ENCODE peak calls at places on chromosome 17, in ten cellular contexts. One of them, this sample, is unnamed.
A peak's percentile ranks its signal among the peaks of the same experiment; 100 is the strongest.

GRCh38 chr17:41522301-41523224 is 3.9 kb upstream of the KRT15 start:
- DNase-seq in stomach: no peak
- DNase-seq in cardiac muscle cell: no peak
- DNase-seq in effector memory CD4-positive, alpha-beta T cell: no peak
- DNase-seq in CD4-positive, alpha-beta memory T cell: no peak
- DNase-seq in neuronal stem cell: no peak
- DNase-seq in GM23338: peak; percentile 18
- DNase-seq in mesendoderm: no peak
- DNase-seq in body of pancreas: no peak
- DNase-seq in psoas muscle: no peak
- DNase-seq in this sample: no peak

GRCh38 chr17:59311051-59311468 is 20.4 kb upstream of the YPEL2 start:
- DNase-seq in CD4-positive, alpha-beta memory T cell: peak; percentile 66
- DNase-seq in stomach: peak; percentile 43
- DNase-seq in body of pancreas: peak; percentile 70
- DNase-seq in cardiac muscle cell: peak; percentile 77
- DNase-seq in effector memory CD4-positive, alpha-beta T cell: no peak
- DNase-seq in neuronal stem cell: peak; percentile 57
- DNase-seq in mesendoderm: peak; percentile 70
- DNase-seq in psoas muscle: no peak
- DNase-seq in GM23338: peak; percentile 80
- DNase-seq in this sample: peak; percentile 37

GRCh38 chr17:66313995-66314659 is 11.7 kb downstream of the PRKCA start:
- DNase-seq in CD4-positive, alpha-beta memory T cell: no peak
- DNase-seq in stomach: no peak
- DNase-seq in effector memory CD4-positive, alpha-beta T cell: no peak
- DNase-seq in psoas muscle: no peak
- DNase-seq in neuronal stem cell: no peak
- DNase-seq in body of pancreas: no peak
- DNase-seq in mesendoderm: no peak
- DNase-seq in GM23338: no peak
- DNase-seq in cardiac muscle cell: no peak
- DNase-seq in this sample: no peak

GRCh38 chr17:28997811-28998210 is 8.0 kb downstream of the SEZ6 start:
- DNase-seq in mesendoderm: no peak
- DNase-seq in body of pancreas: no peak
- DNase-seq in psoas muscle: no peak
- DNase-seq in neuronal stem cell: no peak
- DNase-seq in stomach: no peak
- DNase-seq in GM23338: no peak
- DNase-seq in cardiac muscle cell: no peak
- DNase-seq in CD4-positive, alpha-beta memory T cell: no peak
- DNase-seq in effector memory CD4-positive, alpha-beta T cell: no peak
- DNase-seq in this sample: no peak

GRCh38 chr17:13204607-13205237 is 186.9 kb upstream of the ELAC2 start:
- DNase-seq in mesendoderm: peak; percentile 34
- DNase-seq in stomach: no peak
- DNase-seq in psoas muscle: no peak
- DNase-seq in cardiac muscle cell: no peak
- DNase-seq in neuronal stem cell: no peak
- DNase-seq in body of pancreas: no peak
- DNase-seq in effector memory CD4-positive, alpha-beta T cell: no peak
- DNase-seq in GM23338: no peak
- DNase-seq in CD4-positive, alpha-beta memory T cell: no peak
- DNase-seq in this sample: no peak

GRCh38 chr17:31408586-31408985 is 17.1 kb downstream of the RAB11FIP4 start:
- DNase-seq in CD4-positive, alpha-beta memory T cell: no peak
- DNase-seq in effector memory CD4-positive, alpha-beta T cell: no peak
- DNase-seq in psoas muscle: no peak
- DNase-seq in GM23338: no peak
- DNase-seq in neuronal stem cell: no peak
- DNase-seq in body of pancreas: no peak
- DNase-seq in cardiac muscle cell: no peak
- DNase-seq in stomach: no peak
- DNase-seq in mesendoderm: no peak
- DNase-seq in this sample: no peak

GRCh38 chr17:2157081-2157480 is 102.2 kb downstream of the HIC1 start:
- DNase-seq in cardiac muscle cell: no peak
- DNase-seq in neuronal stem cell: no peak
- DNase-seq in CD4-positive, alpha-beta memory T cell: no peak
- DNase-seq in effector memory CD4-positive, alpha-beta T cell: no peak
- DNase-seq in GM23338: no peak
- DNase-seq in psoas muscle: peak; percentile 36
- DNase-seq in stomach: no peak
- DNase-seq in body of pancreas: peak; percentile 52
- DNase-seq in mesendoderm: no peak
- DNase-seq in this sample: no peak

GRCh38 chr17:73539176-73539575 is 105.1 kb downstream of the SDK2 start:
- DNase-seq in psoas muscle: no peak
- DNase-seq in effector memory CD4-positive, alpha-beta T cell: no peak
- DNase-seq in CD4-positive, alpha-beta memory T cell: no peak
- DNase-seq in neuronal stem cell: no peak
- DNase-seq in body of pancreas: no peak
- DNase-seq in GM23338: no peak
- DNase-seq in cardiac muscle cell: no peak
- DNase-seq in mesendoderm: no peak
- DNase-seq in stomach: no peak
- DNase-seq in this sample: no peak

GRCh38 chr17:56751145-56751743 is 82.5 kb downstream of the C17orf67 start:
- DNase-seq in GM23338: peak; percentile 5
- DNase-seq in mesendoderm: no peak
- DNase-seq in cardiac muscle cell: no peak
- DNase-seq in psoas muscle: no peak
- DNase-seq in body of pancreas: no peak
- DNase-seq in neuronal stem cell: no peak
- DNase-seq in CD4-positive, alpha-beta memory T cell: no peak
- DNase-seq in effector memory CD4-positive, alpha-beta T cell: no peak
- DNase-seq in stomach: no peak
- DNase-seq in this sample: no peak

GRCh38 chr17:56752263-56752662 is 81.5 kb downstream of the C17orf67 start:
- DNase-seq in stomach: no peak
- DNase-seq in psoas muscle: no peak
- DNase-seq in mesendoderm: no peak
- DNase-seq in body of pancreas: no peak
- DNase-seq in GM23338: no peak
- DNase-seq in effector memory CD4-positive, alpha-beta T cell: no peak
- DNase-seq in neuronal stem cell: no peak
- DNase-seq in cardiac muscle cell: no peak
- DNase-seq in CD4-positive, alpha-beta memory T cell: no peak
- DNase-seq in this sample: no peak

GRCh38 chr17:56756536-56756935 is 77.2 kb downstream of the C17orf67 start:
- DNase-seq in cardiac muscle cell: no peak
- DNase-seq in psoas muscle: no peak
- DNase-seq in neuronal stem cell: no peak
- DNase-seq in CD4-positive, alpha-beta memory T cell: no peak
- DNase-seq in effector memory CD4-positive, alpha-beta T cell: no peak
- DNase-seq in mesendoderm: no peak
- DNase-seq in stomach: no peak
- DNase-seq in GM23338: no peak
- DNase-seq in body of pancreas: no peak
- DNase-seq in this sample: no peak

GRCh38 chr17:56755310-56755709 is 78.4 kb downstream of the C17orf67 start:
- DNase-seq in effector memory CD4-positive, alpha-beta T cell: no peak
- DNase-seq in body of pancreas: no peak
- DNase-seq in psoas muscle: no peak
- DNase-seq in cardiac muscle cell: no peak
- DNase-seq in mesendoderm: no peak
- DNase-seq in neuronal stem cell: no peak
- DNase-seq in GM23338: no peak
- DNase-seq in stomach: no peak
- DNase-seq in CD4-positive, alpha-beta memory T cell: no peak
- DNase-seq in this sample: no peak

DNA sequence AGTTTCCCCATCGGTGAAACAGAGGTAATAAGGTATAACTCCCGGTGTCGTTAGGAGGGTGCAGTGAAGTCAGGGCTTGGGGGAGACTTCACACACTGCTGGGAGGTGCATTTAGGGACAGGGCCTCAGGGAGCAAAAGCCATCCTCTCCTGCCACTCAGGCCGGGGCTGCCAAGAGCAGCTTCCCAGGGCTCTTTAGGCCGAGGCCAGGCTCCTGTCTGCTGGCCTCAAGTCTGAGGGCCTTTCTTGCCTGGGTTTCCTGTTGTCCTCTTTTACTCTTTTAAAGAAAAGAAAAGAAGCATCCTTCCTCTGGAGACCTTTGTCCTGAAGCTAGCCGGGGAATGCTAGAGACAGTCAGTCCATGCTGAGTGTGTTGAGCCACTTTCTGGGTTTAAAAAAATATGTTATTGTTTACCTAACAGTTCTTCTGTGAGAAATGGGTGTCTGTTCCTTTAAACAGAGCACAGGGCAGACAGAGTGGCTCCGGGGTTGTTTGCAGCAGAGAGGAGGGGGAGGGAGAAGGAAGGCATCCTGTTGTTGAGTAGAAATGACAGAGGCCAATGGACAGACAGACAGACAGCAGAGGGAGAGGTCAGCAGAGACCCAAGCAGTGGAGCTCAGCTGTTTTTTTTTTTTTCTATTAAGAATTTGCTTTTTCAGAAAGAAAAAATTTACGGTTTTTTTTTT is 79.1 kb downstream of the C17orf67 start:
- DNase-seq in cardiac muscle cell: peak; percentile 32
- DNase-seq in CD4-positive, alpha-beta memory T cell: no peak
- DNase-seq in stomach: no peak
- DNase-seq in body of pancreas: no peak
- DNase-seq in effector memory CD4-positive, alpha-beta T cell: no peak
- DNase-seq in psoas muscle: no peak
- DNase-seq in neuronal stem cell: no peak
- DNase-seq in mesendoderm: peak; percentile 77
- DNase-seq in GM23338: peak; percentile 33
- DNase-seq in this sample: no peak
- H3K27ac ChIP-seq in cardiac muscle cell: peak overlapping the region; percentile 90
- H3K27ac ChIP-seq in CD4-positive, alpha-beta memory T cell: no peak overlapping the region
- H3K27ac ChIP-seq in stomach: no peak overlapping the region
- H3K27ac ChIP-seq in body of pancreas: no peak overlapping the region
- H3K27ac ChIP-seq in effector memory CD4-positive, alpha-beta T cell: no peak overlapping the region
- H3K27ac ChIP-seq in psoas muscle: no peak overlapping the region
- H3K27ac ChIP-seq in neuronal stem cell: peak overlapping the region; percentile 41
- H3K27ac ChIP-seq in mesendoderm: peak overlapping the region; percentile 54
- H3K27ac ChIP-seq in GM23338: no peak overlapping the region
- H3K27ac ChIP-seq in this sample: no peak overlapping the region

DNA sequence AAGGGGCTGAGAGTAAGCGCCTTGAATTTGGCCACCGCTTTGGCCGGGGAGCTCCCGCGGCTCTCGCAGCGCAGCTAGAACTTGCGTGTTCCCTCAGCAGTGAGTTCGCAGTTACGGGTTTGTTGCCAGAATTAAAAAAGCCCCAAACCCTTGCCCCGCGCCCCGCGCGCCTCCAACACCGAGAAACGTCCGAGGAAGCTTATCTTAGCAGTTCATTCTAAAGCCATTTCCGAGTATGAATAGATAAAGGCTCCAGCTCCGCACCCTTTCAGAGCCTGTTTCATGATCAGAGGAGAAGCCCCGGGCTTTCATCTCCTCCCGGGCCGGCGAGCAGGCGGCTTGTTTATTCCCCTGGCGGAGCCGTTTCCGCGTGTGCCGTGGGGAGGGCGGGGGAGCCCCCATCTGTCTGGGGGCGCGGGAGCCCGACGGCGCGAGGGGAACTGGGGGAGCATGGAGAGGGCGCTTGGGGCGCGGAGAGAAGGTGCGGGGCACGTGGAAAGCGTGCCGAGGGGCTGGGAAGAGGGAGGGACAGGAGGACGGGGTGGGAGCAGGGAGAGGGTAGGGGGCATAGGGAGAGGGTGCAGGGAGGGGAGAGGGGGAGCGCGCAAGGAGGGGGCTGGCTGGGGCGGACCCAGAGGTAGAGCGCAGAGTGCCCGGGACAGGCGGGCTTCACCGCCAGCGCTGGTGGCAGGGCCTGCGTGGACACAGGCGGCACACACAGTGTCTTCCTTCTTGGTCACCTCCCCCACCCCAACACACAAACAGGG is 9.9 kb downstream of the TBX4 start:
- DNase-seq in GM23338: peak; percentile 52
- DNase-seq in psoas muscle: no peak
- DNase-seq in CD4-positive, alpha-beta memory T cell: no peak
- DNase-seq in stomach: no peak
- DNase-seq in neuronal stem cell: no peak
- DNase-seq in body of pancreas: no peak
- DNase-seq in cardiac muscle cell: no peak
- DNase-seq in effector memory CD4-positive, alpha-beta T cell: no peak
- DNase-seq in mesendoderm: no peak
- DNase-seq in this sample: no peak
- H3K4me3 ChIP-seq in GM23338: peak overlapping the region; percentile 69
- H3K4me3 ChIP-seq in psoas muscle: peak overlapping the region; percentile 31
- H3K4me3 ChIP-seq in CD4-positive, alpha-beta memory T cell: no peak overlapping the region
- H3K4me3 ChIP-seq in stomach: peak overlapping the region; percentile 19
- H3K4me3 ChIP-seq in neuronal stem cell: no peak overlapping the region
- H3K4me3 ChIP-seq in body of pancreas: no peak overlapping the region
- H3K4me3 ChIP-seq in cardiac muscle cell: peak overlapping the region; percentile 20
- H3K4me3 ChIP-seq in effector memory CD4-positive, alpha-beta T cell: no peak overlapping the region
- H3K4me3 ChIP-seq in mesendoderm: no peak overlapping the region
- H3K4me3 ChIP-seq in this sample: no peak overlapping the region

DNA sequence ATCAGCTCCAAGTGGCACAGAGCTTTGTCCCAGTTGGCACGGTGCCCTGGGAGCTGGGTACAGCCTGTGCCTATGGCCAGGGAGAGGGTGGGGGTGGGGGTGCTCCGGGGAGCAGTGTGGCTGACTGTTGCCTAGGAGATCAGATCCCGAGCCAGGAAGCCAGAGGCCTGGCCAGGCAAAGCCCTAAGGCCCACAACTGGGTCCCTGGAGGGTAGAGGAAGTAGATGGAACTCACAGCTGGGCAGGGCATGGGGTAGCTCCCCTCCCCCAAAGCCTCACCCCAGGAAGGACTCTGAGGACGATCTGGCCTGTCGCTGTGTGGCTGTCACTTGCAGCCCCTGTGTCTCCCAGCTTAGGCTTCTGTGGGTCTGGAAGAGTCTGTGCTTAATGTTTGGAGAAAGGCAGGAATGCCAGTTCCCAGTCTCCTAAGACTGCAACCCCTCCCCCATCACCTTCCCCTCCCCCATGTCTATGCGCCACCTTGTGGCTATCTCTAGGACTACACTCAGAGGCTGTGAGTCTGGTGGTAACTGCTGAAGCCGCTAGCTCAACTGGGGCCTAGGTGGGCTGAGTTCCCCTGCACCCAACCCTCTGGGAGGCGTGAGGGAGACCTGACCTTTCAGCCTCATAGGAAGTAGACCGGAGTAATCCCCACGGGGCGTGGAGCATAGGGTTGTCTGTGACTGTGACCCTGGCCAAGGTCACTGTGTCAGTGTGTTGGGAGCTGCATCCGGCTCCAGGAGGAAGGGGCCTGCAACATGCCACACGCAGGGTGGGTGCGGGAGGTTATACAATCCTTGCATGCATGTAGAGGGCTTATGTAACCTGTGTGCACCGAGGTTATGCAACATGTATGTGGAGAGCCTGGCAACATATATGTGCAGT is 12.7 kb downstream of the THRA start:
- DNase-seq in neuronal stem cell: peak; percentile 84
- DNase-seq in cardiac muscle cell: peak; percentile 78
- DNase-seq in stomach: peak; percentile 94
- DNase-seq in CD4-positive, alpha-beta memory T cell: peak; percentile 61
- DNase-seq in GM23338: peak; percentile 88
- DNase-seq in mesendoderm: peak; percentile 87
- DNase-seq in effector memory CD4-positive, alpha-beta T cell: no peak
- DNase-seq in psoas muscle: peak; percentile 83
- DNase-seq in body of pancreas: peak; percentile 96
- DNase-seq in this sample: peak; percentile 64
- H3K27ac ChIP-seq in neuronal stem cell: peak overlapping the region; percentile 24
- H3K27ac ChIP-seq in cardiac muscle cell: peak overlapping the region; percentile 89
- H3K27ac ChIP-seq in stomach: peak overlapping the region; percentile 96
- H3K27ac ChIP-seq in CD4-positive, alpha-beta memory T cell: peak overlapping the region; percentile 8
- H3K27ac ChIP-seq in GM23338: peak overlapping the region; percentile 69
- H3K27ac ChIP-seq in mesendoderm: no peak overlapping the region
- H3K27ac ChIP-seq in effector memory CD4-positive, alpha-beta T cell: no peak overlapping the region
- H3K27ac ChIP-seq in psoas muscle: peak overlapping the region; percentile 94
- H3K27ac ChIP-seq in body of pancreas: peak overlapping the region; percentile 98
- H3K27ac ChIP-seq in this sample: no peak overlapping the region

DNA sequence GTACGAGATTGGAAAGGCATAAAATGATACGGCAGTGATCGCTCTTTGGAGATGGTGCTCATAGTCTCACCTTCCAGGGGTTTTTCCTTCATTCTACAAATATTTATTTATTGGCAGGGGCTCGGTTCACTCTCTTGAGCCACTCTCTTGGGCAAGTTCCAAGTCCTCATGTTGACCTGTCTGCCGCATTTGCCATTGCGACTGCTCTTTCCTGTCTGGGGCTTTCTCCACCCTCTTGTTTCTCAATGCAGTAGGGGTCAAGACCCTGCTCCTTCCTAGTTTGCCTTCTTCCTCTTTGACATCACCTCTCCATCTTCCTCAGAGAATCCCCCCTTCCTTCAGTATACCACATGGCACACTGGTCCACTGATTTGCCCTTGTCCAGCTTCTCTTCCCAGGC is 21.9 kb upstream of the LRRC75A start:
- DNase-seq in CD4-positive, alpha-beta memory T cell: no peak
- DNase-seq in neuronal stem cell: no peak
- DNase-seq in mesendoderm: no peak
- DNase-seq in effector memory CD4-positive, alpha-beta T cell: no peak
- DNase-seq in body of pancreas: no peak
- DNase-seq in psoas muscle: no peak
- DNase-seq in cardiac muscle cell: no peak
- DNase-seq in stomach: no peak
- DNase-seq in GM23338: no peak
- DNase-seq in this sample: no peak
- H3K4me3 ChIP-seq in CD4-positive, alpha-beta memory T cell: no peak overlapping the region
- H3K4me3 ChIP-seq in neuronal stem cell: no peak overlapping the region
- H3K4me3 ChIP-seq in mesendoderm: no peak overlapping the region
- H3K4me3 ChIP-seq in effector memory CD4-positive, alpha-beta T cell: no peak overlapping the region
- H3K4me3 ChIP-seq in body of pancreas: no peak overlapping the region
- H3K4me3 ChIP-seq in psoas muscle: no peak overlapping the region
- H3K4me3 ChIP-seq in cardiac muscle cell: no peak overlapping the region
- H3K4me3 ChIP-seq in stomach: no peak overlapping the region
- H3K4me3 ChIP-seq in GM23338: no peak overlapping the region
- H3K4me3 ChIP-seq in this sample: no peak overlapping the region

This sample was measured in CD8-positive, alpha-beta T cell.